ENCODE peak calls at places on chromosomes 13 and 19, in six cellular contexts. N is HepG2, J is HCT116, P is GM12878, S is H1, M is SK-N-SH. E is an unnamed sample.

GRCh38 chr13:34017231-34017630 is 199.3 kb downstream of the RFC3 start:
- DNase-seq in N (no peak), J (no peak), P (no peak), S (no peak), M (no peak), E (no peak)

GRCh38 chr19:12985049-12985776 is 10.1 kb upstream of the NFIX start:
- DNase-seq in N (peak), J (peak), P (no peak), S (no peak), M (no peak), E (no peak)

GRCh38 chr19:45999653-46000121 is 4.4 kb downstream of the CCDC61 start:
- DNase-seq in N (no peak), J (no peak), P (no peak), S (peak), M (peak), E (no peak)

GRCh38 chr19:34254552-34255432 is at the start of gene GARRE1:
- DNase-seq in N (no peak), J (no peak), P (no peak), S (peak), M (peak), E (peak)

GRCh38 chr13:107124129-107124718 is 556.3 kb upstream of the ARGLU1 start:
- DNase-seq in N (peak), J (no peak), P (no peak), S (no peak), M (peak), E (peak)

GRCh38 chr19:3722443-3723109 is 14.4 kb downstream of the TJP3 start:
- DNase-seq in N (no peak), J (no peak), P (no peak), S (peak), M (peak), E (peak)

GRCh38 chr13:48876289-48876688 is 99.4 kb upstream of the FNDC3A start:
- DNase-seq in N (no peak), J (no peak), P (no peak), S (peak), M (no peak), E (no peak)

GRCh38 chr19:2278504-2279158 is 3.3 kb downstream of the PEAK3 start:
- DNase-seq in N (no peak), J (no peak), P (no peak), S (no peak), M (peak), E (no peak)

GRCh38 chr19:4338441-4339350 is at the start of gene STAP2:
- DNase-seq in N (peak), J (no peak), P (no peak), S (peak), M (no peak), E (peak)

GRCh38 chr19:28710278-28710677 is 502.7 kb downstream of the UQCRFS1 start:
- DNase-seq in N (peak), J (peak), P (peak), S (no peak), M (peak), E (no peak)

GRCh38 chr19:37691881-37692504 is 27.6 kb downstream of the ZNF607 start:
- DNase-seq in N (peak), J (no peak), P (peak), S (peak), M (peak), E (peak)

GRCh38 chr19:33794578-33795369 is 1.9 kb upstream of the KCTD15 start:
- DNase-seq in N (no peak), J (no peak), P (no peak), S (peak), M (peak), E (peak)

GRCh38 chr13:104816716-104817115 is 1718.7 kb downstream of the EFNB2 start:
- DNase-seq in N (no peak), J (no peak), P (no peak), S (no peak), M (no peak), E (no peak)

GRCh38 chr13:109744512-109745051 is 41.8 kb downstream of the IRS2 start:
- DNase-seq in N (no peak), J (no peak), P (no peak), S (no peak), M (peak), E (no peak)

GRCh38 chr13:25042141-25042540 is 53.8 kb upstream of the PABPC3 start:
- DNase-seq in N (no peak), J (no peak), P (no peak), S (no peak), M (no peak), E (no peak)

GRCh38 chr19:38683393-38684077 is 36.1 kb downstream of the ACTN4 start:
- DNase-seq in N (peak), J (peak), P (no peak), S (peak), M (no peak), E (peak)

GRCh38 chr13:67001363-67001762 is 228.8 kb downstream of the PCDH9 start:
- DNase-seq in N (no peak), J (no peak), P (no peak), S (no peak), M (no peak), E (no peak)

GRCh38 chr13:29908411-29908810 is 58.0 kb upstream of the UBL3 start:
- DNase-seq in N (no peak), J (no peak), P (no peak), S (no peak), M (no peak), E (no peak)

GRCh38 chr19:27805848-27806247 is 1407.1 kb downstream of the UQCRFS1 start:
- DNase-seq in N (no peak), J (no peak), P (no peak), S (no peak), M (no peak), E (no peak)

GRCh38 chr19:57161985-57162544 is 5.2 kb downstream of the DUXA start:
- DNase-seq in N (no peak), J (no peak), P (no peak), S (no peak), M (no peak), E (no peak)

GRCh38 chr19:42114412-42114811 is 17.8 kb downstream of the POU2F2 start:
- DNase-seq in N (no peak), J (no peak), P (peak), S (no peak), M (no peak), E (no peak)

GRCh38 chr13:28185256-28185655 is 46.9 kb downstream of the PAN3 start:
- DNase-seq in N (no peak), J (no peak), P (no peak), S (no peak), M (no peak), E (no peak)

GRCh38 chr13:26968431-26969335 is 202.9 kb downstream of the USP12 start:
- DNase-seq in N (peak), J (no peak), P (no peak), S (no peak), M (no peak), E (no peak)

GRCh38 chr13:31161583-31162150 is at the start of gene HSPH1:
- DNase-seq in N (peak), J (peak), P (peak), S (no peak), M (peak), E (peak)

GRCh38 chr13:45872574-45872973 is 21.0 kb upstream of the SIAH3 start:
- DNase-seq in N (no peak), J (no peak), P (no peak), S (no peak), M (peak), E (no peak)

GRCh38 chr13:105291987-105292386 is 1243.5 kb downstream of the EFNB2 start:
- DNase-seq in N (no peak), J (no peak), P (no peak), S (no peak), M (no peak), E (no peak)

DNA sequence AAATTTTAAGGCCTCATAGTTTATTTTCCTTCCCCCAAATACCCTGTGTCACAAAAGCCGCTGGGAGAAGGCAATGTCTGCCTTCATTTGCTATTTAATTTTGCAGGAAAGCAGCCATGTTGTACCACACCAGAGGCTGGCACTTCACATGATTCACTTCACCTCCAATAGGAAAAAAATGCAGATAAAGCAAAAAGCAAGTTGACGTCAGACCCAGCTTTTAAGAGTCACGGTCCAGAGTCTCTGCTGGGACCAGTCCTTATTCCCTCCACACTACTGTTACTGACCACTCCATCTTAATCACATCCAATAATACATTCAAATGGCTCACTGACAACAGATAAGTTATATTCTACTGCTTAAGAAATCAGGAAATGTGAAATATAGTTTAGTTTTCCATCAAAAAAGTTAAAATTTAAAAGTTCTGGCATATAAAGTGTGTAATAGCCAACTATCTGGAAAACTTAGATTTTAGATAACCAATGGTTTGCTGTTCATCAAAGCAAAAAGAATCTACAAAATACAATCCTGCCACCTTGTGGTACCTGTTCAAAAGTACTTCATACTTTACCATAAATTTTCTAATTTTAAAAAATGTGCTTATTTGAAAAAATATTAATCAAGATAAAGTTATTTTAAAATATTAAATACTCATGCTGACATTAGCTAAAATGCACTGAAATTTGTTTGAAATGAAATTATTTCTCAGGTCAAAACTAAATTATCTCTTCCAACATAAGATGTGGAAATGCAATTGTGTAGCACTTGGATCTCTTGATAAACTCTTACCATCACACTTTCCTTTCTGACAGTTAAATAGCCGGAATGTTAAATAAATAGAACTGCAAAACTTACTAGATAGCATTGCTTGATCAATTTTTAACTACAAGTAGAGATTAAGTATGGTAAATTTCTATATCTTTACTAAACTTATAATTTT is 97.3 kb downstream of the SERP2 start:
- DNase-seq in N (peak), J (peak), P (no peak), S (no peak), M (no peak), E (no peak)
- TF ChIP-seq JUND in N (no peak), J (no peak), P (no peak), S (no peak), M (no peak), E (no peak)

GRCh38 chr13:51346397-51346796 is 6.9 kb downstream of the SERPINE3 start:
- DNase-seq in N (no peak), J (no peak), P (no peak), S (no peak), M (no peak), E (no peak)

GRCh38 chr13:51348069-51348967 is 8.8 kb downstream of the SERPINE3 start:
- DNase-seq in N (no peak), J (no peak), P (no peak), S (no peak), M (no peak), E (no peak)

GRCh38 chr13:51347099-51347498 is 7.6 kb downstream of the SERPINE3 start:
- DNase-seq in N (no peak), J (no peak), P (no peak), S (no peak), M (no peak), E (no peak)

GRCh38 chr13:51349016-51349415 is 9.5 kb downstream of the SERPINE3 start:
- DNase-seq in N (no peak), J (no peak), P (no peak), S (no peak), M (no peak), E (no peak)
- TF ChIP-seq JUND in N (no peak), J (no peak), P (no peak), S (no peak), M (no peak), E (no peak)

GRCh38 chr13:78601124-78601885 is 2.0 kb downstream of the POU4F1 start:
- DNase-seq in N (no peak), J (no peak), P (no peak), S (peak), M (peak), E (no peak)
- TF ChIP-seq JUND in N (no peak), J (no peak), P (no peak), S (no peak), M (no peak), E (no peak)

GRCh38 chr19:52584686-52585085 is 14.6 kb downstream of the ZNF701 start:
- DNase-seq in N (no peak), J (no peak), P (no peak), S (no peak), M (no peak), E (no peak)
- TF ChIP-seq JUND in N (no peak), J (no peak), P (no peak), S (no peak), M (no peak), E (no peak)

DNA sequence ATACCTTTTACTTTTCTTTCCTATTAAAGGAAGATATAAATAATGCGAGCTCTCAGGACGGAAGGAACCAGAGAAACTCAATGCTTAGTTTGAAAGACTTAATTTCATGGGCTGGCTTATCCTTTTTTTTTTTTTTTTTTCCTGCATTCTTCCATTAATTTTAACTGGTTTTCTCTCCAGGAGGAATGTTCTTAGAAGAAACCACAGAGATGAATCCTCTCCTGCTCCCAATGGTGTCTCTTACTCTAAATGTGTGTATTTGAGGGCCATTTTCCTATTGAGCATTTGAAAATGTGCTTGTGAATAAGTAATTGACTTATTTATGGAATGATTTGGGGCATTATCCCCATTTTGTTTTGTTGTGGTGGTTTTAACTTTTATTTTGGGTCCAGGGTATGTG is 494.9 kb downstream of the FOXO1 start:
- DNase-seq in N (no peak), J (no peak), P (no peak), S (no peak), M (no peak), E (no peak)
- TF ChIP-seq JUND in N (no peak), J (no peak), P (no peak), S (no peak), M (no peak), E (no peak)

DNA sequence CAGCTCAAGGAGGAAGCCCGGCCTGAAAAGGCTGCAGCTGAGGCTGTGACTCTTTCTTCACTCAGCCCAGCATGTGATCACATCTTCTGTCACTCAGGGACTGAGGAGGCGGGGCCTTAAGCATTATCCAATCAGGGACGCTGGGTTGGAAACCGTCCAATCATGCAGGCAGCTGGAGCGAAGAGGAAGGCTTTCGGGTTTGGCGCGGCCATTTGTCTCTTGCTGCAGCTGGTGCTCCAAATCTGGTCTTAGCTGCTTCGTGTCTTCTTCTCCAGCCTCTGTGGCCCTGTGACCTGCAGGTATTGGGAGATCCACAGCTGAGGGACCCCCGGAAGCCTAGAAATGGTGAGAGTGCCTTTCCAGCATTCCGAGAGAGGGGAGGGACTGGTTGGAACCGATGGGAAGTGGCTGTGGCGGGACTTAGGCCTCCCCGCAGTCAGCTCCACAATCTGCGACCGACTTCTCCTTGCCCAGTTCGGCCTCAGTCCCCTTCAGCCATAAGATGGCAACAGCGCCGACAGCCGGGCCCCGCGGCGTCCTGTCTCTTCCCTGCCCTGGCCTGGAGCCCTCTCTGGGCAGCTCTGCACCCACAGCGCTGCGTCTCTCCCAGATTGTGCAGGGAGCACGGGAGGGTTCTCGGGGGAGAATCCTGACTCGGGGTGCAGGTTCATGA is at the start of gene ZNF90:
- DNase-seq in N (peak), J (no peak), P (peak), S (peak), M (peak), E (peak)
- TF ChIP-seq JUND in N (no peak), J (no peak), P (no peak), S (no peak), M (no peak), E (no peak)

GRCh38 chr19:16593181-16593580 is 21.0 kb upstream of the SLC35E1 start:
- DNase-seq in N (no peak), J (no peak), P (no peak), S (no peak), M (no peak), E (no peak)

GRCh38 chr19:16590876-16591802 is 18.9 kb upstream of the SLC35E1 start:
- DNase-seq in N (no peak), J (no peak), P (no peak), S (no peak), M (no peak), E (no peak)

GRCh38 chr19:16594131-16594586 is 21.9 kb upstream of the SLC35E1 start:
- DNase-seq in N (no peak), J (no peak), P (no peak), S (no peak), M (no peak), E (no peak)

GRCh38 chr19:16589917-16590316 is 17.7 kb upstream of the SLC35E1 start:
- DNase-seq in N (no peak), J (no peak), P (no peak), S (no peak), M (peak), E (no peak)

GRCh38 chr19:16591803-16592556 is 19.8 kb upstream of the SLC35E1 start:
- DNase-seq in N (no peak), J (no peak), P (no peak), S (no peak), M (no peak), E (no peak)
- TF ChIP-seq JUND in N (no peak), J (no peak), P (no peak), S (no peak), M (no peak), E (no peak)

DNA sequence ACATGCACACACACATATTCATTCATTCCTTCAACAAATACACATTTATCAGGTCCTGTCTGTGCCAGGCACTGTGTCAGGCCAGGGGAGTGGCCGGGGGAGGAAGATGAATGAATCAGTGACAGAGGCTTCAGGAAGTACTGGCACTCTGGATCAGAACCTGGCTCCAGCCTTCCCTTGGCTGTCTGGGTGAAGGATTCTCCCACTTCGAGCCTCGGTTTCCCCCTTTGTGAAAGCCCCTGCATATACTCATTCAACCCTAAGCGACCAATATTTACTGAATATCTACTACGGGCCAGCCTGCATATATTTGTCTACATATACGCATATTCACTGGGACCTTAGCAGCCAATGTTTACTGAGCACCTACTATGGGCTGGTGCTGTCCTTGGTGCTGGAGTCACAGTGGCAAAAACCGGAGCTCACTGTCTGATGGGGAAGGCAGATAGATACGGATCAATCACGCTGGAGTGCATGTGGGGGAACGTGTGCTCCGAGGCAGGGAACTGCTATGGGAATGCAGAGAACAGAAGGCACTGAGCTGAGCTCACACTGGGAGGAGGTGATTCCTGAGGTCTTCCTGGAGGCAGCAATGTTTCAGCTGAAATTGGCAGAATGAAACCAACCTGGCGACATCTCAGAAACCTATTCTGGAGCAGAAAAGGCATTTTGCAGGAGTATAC is 638 bp upstream of the ZNF579 start:
- DNase-seq in N (peak), J (no peak), P (no peak), S (peak), M (no peak), E (peak)
- TF ChIP-seq JUND in N (no peak), J (no peak), P (no peak), S (no peak), M (no peak), E (no peak)

GRCh38 chr13:99269627-99270252 is 11.6 kb upstream of the GPR18 start:
- DNase-seq in N (peak), J (peak), P (no peak), S (no peak), M (peak), E (no peak)
- TF ChIP-seq JUND in N (no peak), J (no peak), P (no peak), S (no peak), M (no peak), E (no peak)

GRCh38 chr19:11140896-11141295 is 14.7 kb downstream of the SPC24 start:
- DNase-seq in N (no peak), J (no peak), P (no peak), S (no peak), M (no peak), E (no peak)

GRCh38 chr19:11137542-11138384 is 17.8 kb downstream of the SPC24 start:
- DNase-seq in N (peak), J (no peak), P (no peak), S (peak), M (peak), E (peak)

GRCh38 chr19:11138659-11139526 is 16.7 kb downstream of the SPC24 start:
- DNase-seq in N (peak), J (no peak), P (no peak), S (peak), M (peak), E (no peak)

GRCh38 chr19:11131471-11131870 is 24.1 kb downstream of the SPC24 start:
- DNase-seq in N (no peak), J (no peak), P (no peak), S (no peak), M (peak), E (no peak)

GRCh38 chr19:11136400-11137101 is 19.0 kb downstream of the SPC24 start:
- DNase-seq in N (no peak), J (no peak), P (no peak), S (no peak), M (no peak), E (no peak)
- TF ChIP-seq JUND in N (no peak), J (no peak), P (no peak), S (no peak), M (no peak), E (no peak)

E was measured in T47D.